ENCODE peak calls at places on chromosomes 3 and 15, in ten cellular contexts. O is uterus; X is ovary; V is fibroblast of lung; J is PC-9; H is cardiac muscle cell; D is upper lobe of right lung; I is CD8-positive, alpha-beta T cell; L is neural progenitor cell; B is body of pancreas. R is an unnamed sample. For H3K4me1 and H3K9me3, the result is how much of the 10 kb centered on the place peaks cover.

GRCh38 chr3:41199866-41200668 is 762 bp downstream of the CTNNB1 start:
- DNase-seq in O (no peak), X (peak), V (peak), J (peak), H (no peak), D (peak), I (peak), L (peak), B (peak), R (no peak)

GRCh38 chr3:49653016-49653415 is 21.1 kb upstream of the APEH start:
- DNase-seq in O (no peak), X (no peak), V (no peak), J (no peak), H (no peak), D (no peak), I (no peak), L (no peak), B (no peak), R (peak)

GRCh38 chr3:190122198-190122771 is 1.6 kb upstream of the P3H2 start:
- DNase-seq in O (no peak), X (no peak), V (no peak), J (no peak), H (no peak), D (no peak), I (no peak), L (no peak), B (no peak), R (no peak)

GRCh38 chr3:55245391-55245790 is 241.7 kb downstream of the WNT5A start:
- DNase-seq in O (no peak), X (no peak), V (no peak), J (no peak), H (no peak), D (no peak), I (no peak), L (no peak), B (no peak), R (no peak)

GRCh38 chr3:138491971-138492370 is 57.6 kb downstream of the ESYT3 start:
- DNase-seq in O (no peak), X (no peak), V (no peak), J (no peak), H (no peak), D (no peak), I (no peak), L (no peak), B (no peak), R (no peak)

GRCh38 chr3:128806588-128806987 is 72.8 kb upstream of the ACAD9 start:
- DNase-seq in O (no peak), X (no peak), V (no peak), J (no peak), H (no peak), D (no peak), I (no peak), L (no peak), B (no peak), R (no peak)

GRCh38 chr3:172033392-172033791 is 6.0 kb upstream of the FNDC3B start:
- DNase-seq in O (no peak), X (no peak), V (no peak), J (no peak), H (no peak), D (no peak), I (no peak), L (no peak), B (no peak), R (no peak)

GRCh38 chr15:60384526-60385127 is 13.2 kb downstream of the ANXA2 start:
- DNase-seq in O (no peak), X (no peak), V (no peak), J (no peak), H (no peak), D (no peak), I (no peak), L (no peak), B (no peak), R (no peak)

GRCh38 chr15:59298255-59298856 is 74.3 kb downstream of the MYO1E start:
- DNase-seq in O (no peak), X (no peak), V (no peak), J (peak), H (no peak), D (no peak), I (no peak), L (no peak), B (no peak), R (no peak)

GRCh38 chr3:127423856-127424765 is 136.3 kb upstream of the PRR20G start:
- DNase-seq in O (no peak), X (no peak), V (no peak), J (no peak), H (no peak), D (no peak), I (no peak), L (no peak), B (no peak), R (no peak)

GRCh38 chr3:147654827-147655226 is 245.7 kb downstream of the ZIC1 start:
- DNase-seq in O (no peak), X (no peak), V (peak), J (no peak), H (no peak), D (no peak), I (no peak), L (no peak), B (no peak), R (no peak)

GRCh38 chr3:35739964-35740527 is 100.7 kb downstream of the ARPP21 start:
- DNase-seq in O (no peak), X (no peak), V (no peak), J (no peak), H (no peak), D (no peak), I (no peak), L (no peak), B (no peak), R (no peak)

GRCh38 chr3:882526-882925 is 210.3 kb upstream of the CNTN6 start:
- DNase-seq in O (no peak), X (no peak), V (no peak), J (no peak), H (no peak), D (no peak), I (no peak), L (no peak), B (no peak), R (no peak)

GRCh38 chr15:62691008-62691407 is 351.5 kb upstream of the TPM1 start:
- DNase-seq in O (no peak), X (no peak), V (peak), J (no peak), H (no peak), D (no peak), I (no peak), L (no peak), B (no peak), R (no peak)

GRCh38 chr3:193656445-193656844 is 63.4 kb downstream of the OPA1 start:
- DNase-seq in O (no peak), X (no peak), V (no peak), J (no peak), H (no peak), D (no peak), I (no peak), L (no peak), B (no peak), R (no peak)

GRCh38 chr3:46082021-46082420 is 54.7 kb upstream of the XCR1 start:
- DNase-seq in O (no peak), X (no peak), V (no peak), J (no peak), H (no peak), D (no peak), I (no peak), L (no peak), B (no peak), R (no peak)

GRCh38 chr3:4801924-4802323 is 177.3 kb upstream of the BHLHE40 start:
- DNase-seq in O (no peak), X (no peak), V (no peak), J (no peak), H (no peak), D (no peak), I (no peak), L (no peak), B (no peak), R (no peak)

GRCh38 chr3:176785207-176785606 is 412.1 kb downstream of the TBL1XR1 start:
- DNase-seq in O (no peak), X (no peak), V (no peak), J (no peak), H (no peak), D (no peak), I (no peak), L (no peak), B (no peak), R (no peak)

GRCh38 chr3:123605789-123606234 is 21.0 kb upstream of the HACD2 start:
- DNase-seq in O (no peak), X (no peak), V (no peak), J (peak), H (no peak), D (no peak), I (no peak), L (no peak), B (no peak), R (no peak)

GRCh38 chr15:32936283-32936918 is 218.6 kb downstream of the GREM1 start:
- DNase-seq in O (no peak), X (no peak), V (peak), J (no peak), H (no peak), D (no peak), I (no peak), L (no peak), B (no peak), R (no peak)

GRCh38 chr15:32935139-32935538 is 217.3 kb downstream of the GREM1 start:
- DNase-seq in O (no peak), X (no peak), V (no peak), J (no peak), H (no peak), D (no peak), I (no peak), L (no peak), B (no peak), R (no peak)

GRCh38 chr15:32928876-32929275 is 211.1 kb downstream of the GREM1 start:
- DNase-seq in O (no peak), X (no peak), V (no peak), J (no peak), H (no peak), D (no peak), I (no peak), L (no peak), B (no peak), R (no peak)

DNA sequence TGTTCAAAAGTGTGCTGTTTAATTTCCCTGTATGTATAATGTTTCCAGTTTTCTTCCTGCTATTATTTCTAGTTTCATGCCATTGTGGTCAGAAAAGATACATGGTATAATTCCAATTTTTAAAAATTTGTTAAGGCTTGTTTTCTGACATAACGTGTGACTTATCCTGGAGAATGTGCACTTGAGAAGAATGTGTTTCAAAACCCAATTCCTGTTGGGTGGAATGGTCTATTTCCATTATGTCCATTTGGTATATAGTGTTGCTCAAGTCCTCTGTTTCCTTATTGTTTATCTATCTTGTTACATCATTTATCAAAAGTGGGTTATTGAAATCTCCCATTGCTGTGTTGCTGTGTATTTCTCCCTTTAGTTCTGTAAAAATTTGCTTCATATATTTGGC is 215.4 kb downstream of the GREM1 start:
- DNase-seq in O (no peak), X (no peak), V (peak), J (no peak), H (no peak), D (no peak), I (no peak), L (no peak), B (no peak), R (no peak)
- H3K27ac ChIP-seq in O (no peak), X (no peak), V (no peak), J (no peak), H (no peak), D (no peak), I (no peak), L (no peak), B (no peak), R (no peak)

GRCh38 chr15:67143646-67144045 is 78.2 kb downstream of the SMAD3 start:
- DNase-seq in O (peak), X (no peak), V (no peak), J (no peak), H (no peak), D (no peak), I (no peak), L (no peak), B (no peak), R (no peak)
- H3K4me1 ChIP-seq in O (under half), X (under half), V (half or more), J (half or more), H (half or more), D (half or more), I (under half), L (half or more), B (half or more), R (half or more)

DNA sequence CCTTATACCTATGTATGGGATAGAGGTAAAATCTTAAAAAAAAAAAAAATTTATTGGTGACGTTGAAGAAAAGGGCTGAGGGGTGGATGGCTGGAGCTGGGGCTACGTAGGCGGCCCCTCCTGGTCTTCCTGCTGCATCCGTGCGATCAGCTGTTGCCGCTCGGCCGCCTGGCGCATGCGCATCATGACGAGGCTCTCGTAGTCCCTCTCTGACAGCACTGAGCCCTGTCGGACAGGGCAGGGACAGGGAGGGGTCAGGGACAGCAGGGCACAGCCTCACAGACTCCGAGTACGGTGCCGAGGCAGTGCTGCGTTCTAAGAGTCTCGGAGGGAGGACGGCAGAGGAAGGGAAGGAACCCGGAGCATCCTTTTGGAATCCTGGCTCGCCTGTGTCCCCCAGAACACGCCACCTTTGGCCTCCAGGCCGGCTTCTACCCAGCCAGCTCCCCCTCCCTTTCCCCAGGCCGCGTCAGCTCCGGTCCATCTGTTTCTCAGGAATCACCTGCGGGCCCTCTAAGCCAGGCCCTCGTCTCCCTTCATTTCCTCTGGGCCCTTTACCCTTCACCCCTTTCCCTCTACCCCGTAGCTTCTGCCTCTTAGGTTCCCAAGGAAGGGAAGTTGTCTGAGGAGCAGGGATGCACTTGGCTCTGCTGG is 1.8 kb upstream of the C15orf62 start:
- DNase-seq in O (no peak), X (no peak), V (no peak), J (no peak), H (no peak), D (no peak), I (no peak), L (no peak), B (no peak), R (no peak)
- H3K9me3 ChIP-seq in O (under half), X (under half), V (under half), J (under half), H (under half), D (under half), I (under half), L (under half), B (under half), R (under half)

GRCh38 chr15:80804970-80805495 is 25.9 kb downstream of the CEMIP start:
- DNase-seq in O (no peak), X (no peak), V (no peak), J (peak), H (no peak), D (no peak), I (no peak), L (no peak), B (no peak), R (no peak)
- H3K27ac ChIP-seq in O (no peak), X (no peak), V (no peak), J (no peak), H (no peak), D (no peak), I (no peak), L (no peak), B (no peak), R (no peak)

GRCh38 chr3:72999971-73000370 is 3.4 kb downstream of the PPP4R2 start:
- DNase-seq in O (no peak), X (no peak), V (no peak), J (no peak), H (no peak), D (no peak), I (no peak), L (peak), B (no peak), R (no peak)
- H3K4me1 ChIP-seq in O (under half), X (under half), V (under half), J (under half), H (under half), D (under half), I (half or more), L (under half), B (under half), R (half or more)

GRCh38 chr3:13901935-13902584 is 22.2 kb upstream of the WNT7A start:
- DNase-seq in O (no peak), X (no peak), V (no peak), J (no peak), H (no peak), D (no peak), I (no peak), L (no peak), B (no peak), R (no peak)
- H3K9me3 ChIP-seq in O (under half), X (under half), V (under half), J (under half), H (under half), D (under half), I (under half), L (under half), B (under half), R (under half)

DNA sequence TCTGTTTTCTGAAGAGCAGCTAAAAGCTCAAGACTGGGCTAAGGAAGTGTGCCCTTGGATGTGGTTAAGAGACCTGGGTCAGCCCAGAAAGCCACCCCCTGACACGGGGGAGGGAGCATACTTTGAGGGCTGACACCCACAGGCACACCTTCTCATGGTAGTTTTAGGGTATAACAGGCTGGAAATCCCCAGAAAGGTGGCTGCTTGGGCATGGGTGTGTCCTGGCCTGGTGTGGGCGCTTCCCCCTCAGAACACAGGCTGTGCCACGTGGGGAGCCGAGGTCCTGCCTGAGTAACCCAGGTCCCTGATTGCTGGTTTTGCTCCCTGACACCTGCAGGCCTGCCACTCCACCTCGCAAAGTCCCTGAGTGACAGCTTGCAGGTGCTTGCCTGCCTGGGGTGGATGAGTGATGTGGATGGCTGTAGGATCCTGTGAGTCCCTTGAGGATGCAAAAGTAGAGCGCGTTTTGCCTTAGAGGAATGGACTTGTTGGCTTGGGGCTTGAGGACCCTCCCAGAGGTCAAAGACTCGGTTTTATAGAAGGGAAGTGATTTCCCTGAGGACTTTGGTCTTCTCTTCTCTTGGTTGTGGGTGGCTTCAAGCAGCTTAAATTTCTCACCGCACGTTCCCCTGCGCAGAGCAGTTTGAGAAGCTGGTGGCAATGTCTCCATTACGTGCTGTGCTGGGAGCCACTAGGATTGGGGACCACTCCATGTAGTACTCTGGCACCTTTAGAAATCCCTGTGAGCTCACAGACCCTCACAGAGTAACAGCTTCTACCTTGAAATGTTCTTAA is 94.4 kb downstream of the DNASE1L3 start:
- DNase-seq in O (no peak), X (no peak), V (no peak), J (no peak), H (no peak), D (no peak), I (peak), L (no peak), B (no peak), R (no peak)
- H3K27ac ChIP-seq in O (peak), X (peak), V (no peak), J (no peak), H (no peak), D (no peak), I (peak), L (no peak), B (peak), R (no peak)

R was measured in left lung.